ENCODE peak calls at places on chromosomes 12 and 14, in six cellular contexts. M is osteoblast; U is tibial nerve; W is fibroblast of lung; C is heart right ventricle; L is naive thymus-derived CD4-positive, alpha-beta T cell. R is an unnamed sample.

GRCh38 chr12:75892779-75893408 is 138.7 kb downstream of the PHLDA1 start:
- DNase-seq in C (no peak), W (peak; percentile 44), U (no peak), L (no peak), M (no peak), R (no peak)

GRCh38 chr12:9120487-9121184 is 4.9 kb upstream of the A2M start:
- DNase-seq in L (no peak), C (no peak), U (no peak), W (no peak), M (no peak), R (no peak)

GRCh38 chr14:91372680-91373495 is 44.7 kb downstream of the CCDC88C start:
- DNase-seq in U (no peak), C (no peak), W (no peak), L (no peak), M (no peak), R (no peak)

GRCh38 chr14:64804754-64805260 is 74.9 kb downstream of the SPTB start:
- DNase-seq in M (no peak), W (no peak), C (no peak), U (no peak), L (no peak), R (no peak)

GRCh38 chr14:39467889-39468524 is 35.8 kb upstream of the FBXO33 start:
- DNase-seq in C (no peak), M (no peak), L (no peak), W (peak; percentile 32), U (no peak), R (no peak)

GRCh38 chr12:113082486-113083148 is 26.1 kb downstream of the DTX1 start:
- DNase-seq in M (no peak), L (no peak), W (no peak), U (no peak), C (no peak), R (no peak)

GRCh38 chr14:68793734-68794129 is 865 bp upstream of the ZFP36L1 start:
- DNase-seq in W (no peak), L (no peak), C (no peak), U (no peak), M (no peak), R (no peak)

GRCh38 chr12:124566181-124567034 is 1.0 kb downstream of the NCOR2 start:
- DNase-seq in L (peak; percentile 61), U (peak; percentile 88), M (peak; percentile 99), C (peak; percentile 88), W (peak; percentile 64), R (peak; percentile 40)

GRCh38 chr14:61026523-61026922 is 45.5 kb downstream of the SLC38A6 start:
- DNase-seq in M (no peak), W (no peak), U (no peak), L (no peak), C (no peak), R (no peak)

GRCh38 chr12:105110851-105111250 is 3.3 kb downstream of the WASHC4 start:
- DNase-seq in W (no peak), L (no peak), U (no peak), C (no peak), M (no peak), R (no peak)

GRCh38 chr12:7190268-7191055 is 976 bp downstream of the PEX5 start:
- DNase-seq in L (peak; percentile 18), U (no peak), W (peak; percentile 11), C (peak; percentile 27), M (peak; percentile 68), R (no peak)

GRCh38 chr12:26453246-26453645 is 257.9 kb downstream of the SSPN start:
- DNase-seq in M (no peak), L (no peak), C (no peak), W (no peak), U (no peak), R (no peak)

GRCh38 chr12:123713398-123714301 is 1.5 kb downstream of the ATP6V0A2 start:
- DNase-seq in C (no peak), W (no peak), L (no peak), M (no peak), U (no peak), R (no peak)

GRCh38 chr12:75528272-75528671 is 16.9 kb upstream of the KRR1 start:
- DNase-seq in M (no peak), U (no peak), L (no peak), W (no peak), C (no peak), R (no peak)

GRCh38 chr14:20683125-20683895 is 1.1 kb upstream of the RNASE4 start:
- DNase-seq in L (peak; percentile 81), C (peak; percentile 68), U (peak; percentile 91), M (peak; percentile 77), W (peak; percentile 96), R (peak; percentile 51)

GRCh38 chr14:77638738-77639137 is 22.3 kb upstream of the SPTLC2 start:
- DNase-seq in L (no peak), C (no peak), U (no peak), M (peak; percentile 90), W (peak; percentile 46), R (no peak)

GRCh38 chr12:69211172-69211571 is 28.2 kb upstream of the CPSF6 start:
- DNase-seq in C (no peak), U (no peak), L (no peak), M (no peak), W (no peak), R (no peak)

GRCh38 chr14:68820999-68821683 is 28.3 kb upstream of the ZFP36L1 start:
- DNase-seq in L (no peak), C (no peak), W (no peak), U (no peak), M (no peak), R (no peak)

GRCh38 chr12:49491823-49492222 is 47.0 kb upstream of the KCNH3 start:
- DNase-seq in M (no peak), C (no peak), W (no peak), U (no peak), L (no peak), R (no peak)

GRCh38 chr12:132946507-132946820 is 9.6 kb downstream of the ZNF605 start:
- DNase-seq in W (no peak), U (no peak), M (no peak), L (no peak), C (no peak), R (no peak)

GRCh38 chr12:132949936-132950837 is 5.9 kb downstream of the ZNF605 start:
- DNase-seq in U (no peak), W (no peak), L (no peak), C (no peak), M (no peak), R (no peak)

GRCh38 chr12:132945806-132946506 is 10.2 kb downstream of the ZNF605 start:
- DNase-seq in L (no peak), M (no peak), W (no peak), U (no peak), C (no peak), R (no peak)

GRCh38 chr12:132950844-132951535 is 5.1 kb downstream of the ZNF605 start:
- DNase-seq in U (no peak), M (no peak), W (no peak), C (no peak), L (no peak), R (no peak)

GRCh38 chr12:132948146-132949066 is 7.7 kb downstream of the ZNF605 start:
- DNase-seq in M (no peak), C (no peak), L (no peak), W (no peak), U (no peak), R (no peak)
- H3K9me3 ChIP-seq in M (peaks cover 43% of the 10 kb centered on the region), C (no peaks in the 10 kb centered on the region), L (no peaks in the 10 kb centered on the region), W (peaks cover 24% of the 10 kb centered on the region), U (peaks cover 8% of the 10 kb centered on the region), R (peaks cover 5% of the 10 kb centered on the region)

GRCh38 chr12:133180669-133181068 is 626 bp upstream of the ZNF268 start:
- DNase-seq in U (no peak), W (no peak), C (no peak), M (no peak), L (no peak), R (no peak)

DNA sequence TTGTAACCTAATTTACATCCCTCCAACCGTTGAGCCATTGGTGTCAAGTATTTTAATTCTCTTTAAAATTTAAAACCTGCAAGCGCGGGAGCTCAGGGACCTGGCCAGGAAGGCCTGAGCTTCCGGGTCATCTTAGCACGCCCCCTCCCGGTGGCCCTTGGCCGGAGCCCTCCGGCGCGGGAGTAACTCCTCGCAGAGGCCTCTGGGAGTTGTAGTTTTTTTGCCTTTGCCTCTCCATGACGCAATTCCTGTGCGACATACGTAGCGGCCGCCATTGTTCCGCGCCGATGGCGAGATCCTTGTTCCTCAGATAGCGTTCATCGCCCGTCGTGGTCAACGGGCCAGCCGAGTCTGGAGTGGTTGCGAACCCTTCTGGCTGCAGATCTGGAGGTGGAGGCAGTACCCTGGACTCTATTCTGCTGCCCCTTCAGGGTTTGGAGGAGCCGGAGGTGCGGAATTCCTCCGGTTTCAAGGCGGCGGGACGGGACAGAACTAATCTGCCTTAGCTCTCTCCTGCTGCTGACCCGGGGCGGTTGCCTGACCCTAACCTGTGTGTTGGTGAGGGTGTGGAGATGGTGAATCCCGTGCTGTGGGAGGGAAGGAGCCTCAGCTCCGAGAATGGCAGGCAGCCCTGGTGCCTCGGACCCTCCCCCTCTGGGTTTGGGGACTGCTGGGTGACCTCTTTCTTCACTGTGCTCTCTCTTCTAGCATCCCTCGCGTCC is at the start of gene ZNF268:
- DNase-seq in C (peak; percentile 92), W (peak; percentile 96), U (peak; percentile 93), L (peak; percentile 79), M (peak; percentile 95), R (peak; percentile 81)
- H3K9me3 ChIP-seq in C (no peaks in the 10 kb centered on the region), W (no peaks in the 10 kb centered on the region), U (peaks cover 8% of the 10 kb centered on the region), L (peaks cover 3% of the 10 kb centered on the region), M (peaks cover 2% of the 10 kb centered on the region), R (peaks cover 8% of the 10 kb centered on the region)

GRCh38 chr12:34406228-34406995 is 384.1 kb downstream of the ALG10 start:
- DNase-seq in M (no peak), L (no peak), W (no peak), C (peak; percentile 1), U (no peak), R (peak; percentile 2)
- H3K9me3 ChIP-seq in M (peaks cover 3% of the 10 kb centered on the region), L (no peaks in the 10 kb centered on the region), W (no peaks in the 10 kb centered on the region), C (peaks cover 4% of the 10 kb centered on the region), U (no peaks in the 10 kb centered on the region), R (peaks cover 4% of the 10 kb centered on the region)

DNA sequence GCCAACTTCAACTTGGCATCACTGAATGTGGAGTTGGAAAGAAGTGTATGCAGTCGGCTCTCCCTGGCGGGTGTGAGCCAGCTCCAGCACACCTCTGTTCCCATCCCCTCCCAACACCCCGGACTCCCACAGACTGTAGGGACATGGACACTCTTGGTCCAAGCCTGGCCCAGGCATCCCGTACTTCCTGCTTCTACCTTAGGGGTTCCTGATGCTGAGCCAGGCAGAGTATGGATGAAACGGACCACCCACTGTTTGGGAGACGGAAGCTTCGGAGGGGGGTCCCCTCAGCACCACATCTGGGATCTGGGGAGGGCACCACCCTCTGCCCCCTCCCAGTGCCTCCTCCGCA is 62.0 kb downstream of the LGMN start:
- DNase-seq in U (no peak), M (no peak), W (no peak), L (no peak), C (no peak), R (no peak)
- H3K9me3 ChIP-seq in U (no peaks in the 10 kb centered on the region), M (no peaks in the 10 kb centered on the region), W (no peaks in the 10 kb centered on the region), L (no peaks in the 10 kb centered on the region), C (no peaks in the 10 kb centered on the region), R (no peaks in the 10 kb centered on the region)

DNA sequence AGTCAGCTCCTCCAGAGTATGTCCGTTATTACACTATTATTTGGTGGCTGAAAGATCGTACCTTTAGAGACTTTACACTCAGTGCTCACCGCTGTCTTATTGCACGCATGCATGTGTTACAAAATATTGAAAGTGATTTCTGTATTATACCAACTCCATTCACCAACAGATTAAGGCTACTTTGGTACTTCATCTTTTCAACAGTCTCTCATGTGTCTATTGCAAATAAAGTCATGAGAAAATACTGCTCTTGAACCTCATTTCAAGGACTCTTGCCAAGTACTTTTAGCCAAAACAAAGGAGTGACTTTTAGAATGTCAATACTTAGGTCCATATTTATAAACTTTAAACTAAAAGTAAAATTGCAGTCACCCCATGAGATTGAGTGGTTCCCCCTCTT is 503.6 kb downstream of the TMEM121 start:
- DNase-seq in C (no peak), L (no peak), U (no peak), M (no peak), W (no peak), R (no peak)
- H3K9me3 ChIP-seq in C (no peaks in the 10 kb centered on the region), L (no peaks in the 10 kb centered on the region), U (no peaks in the 10 kb centered on the region), M (no peaks in the 10 kb centered on the region), W (no peaks in the 10 kb centered on the region), R (no peaks in the 10 kb centered on the region)

GRCh38 chr14:105853907-105854599 is 327.7 kb downstream of the TMEM121 start:
- DNase-seq in M (peak; percentile 52), W (no peak), L (no peak), C (no peak), U (no peak), R (peak; percentile 6)
- H3K9me3 ChIP-seq in M (no peaks in the 10 kb centered on the region), W (no peaks in the 10 kb centered on the region), L (no peaks in the 10 kb centered on the region), C (no peaks in the 10 kb centered on the region), U (no peaks in the 10 kb centered on the region), R (no peaks in the 10 kb centered on the region)